ENCODE peak calls at places on chromosomes 5 and 9, in six cellular contexts. One of them, this sample, is unnamed.

GRCh38 chr5:136906545-136906944 is 541.2 kb upstream of the TRPC7 start:
- DNase-seq in IMR-90: no peak
- DNase-seq in neuronal stem cell: no peak
- DNase-seq in mesendoderm: peak; percentile 32
- DNase-seq in H1: no peak
- DNase-seq in trophoblast cell: no peak
- DNase-seq in this sample: no peak

GRCh38 chr5:76245571-76245970 is 157.5 kb upstream of the IQGAP2 start:
- DNase-seq in IMR-90: no peak
- DNase-seq in neuronal stem cell: no peak
- DNase-seq in mesendoderm: no peak
- DNase-seq in H1: no peak
- DNase-seq in trophoblast cell: no peak
- DNase-seq in this sample: no peak

GRCh38 chr9:119092125-119092524 is 277.1 kb downstream of the BRINP1 start:
- DNase-seq in IMR-90: no peak
- DNase-seq in neuronal stem cell: no peak
- DNase-seq in mesendoderm: no peak
- DNase-seq in H1: no peak
- DNase-seq in trophoblast cell: no peak
- DNase-seq in this sample: no peak

GRCh38 chr5:61910771-61911170 is 395.2 kb upstream of the KIF2A start:
- DNase-seq in IMR-90: no peak
- DNase-seq in neuronal stem cell: no peak
- DNase-seq in mesendoderm: no peak
- DNase-seq in H1: no peak
- DNase-seq in trophoblast cell: no peak
- DNase-seq in this sample: no peak

GRCh38 chr5:56532411-56532935 is 282.9 kb upstream of the MAP3K1 start:
- DNase-seq in IMR-90: no peak
- DNase-seq in neuronal stem cell: no peak
- DNase-seq in mesendoderm: no peak
- DNase-seq in H1: no peak
- DNase-seq in trophoblast cell: no peak
- DNase-seq in this sample: peak; percentile 47

GRCh38 chr5:6573651-6574101 is 59.2 kb downstream of the NSUN2 start:
- DNase-seq in IMR-90: no peak
- DNase-seq in neuronal stem cell: no peak
- DNase-seq in mesendoderm: peak; percentile 26
- DNase-seq in H1: no peak
- DNase-seq in trophoblast cell: no peak
- DNase-seq in this sample: no peak

GRCh38 chr5:135877570-135878155 is 18.0 kb downstream of the IL9 start:
- DNase-seq in IMR-90: no peak
- DNase-seq in neuronal stem cell: no peak
- DNase-seq in mesendoderm: peak; percentile 88
- DNase-seq in H1: no peak
- DNase-seq in trophoblast cell: no peak
- DNase-seq in this sample: no peak

GRCh38 chr5:31378838-31379237 is 153.1 kb downstream of the DROSHA start:
- DNase-seq in IMR-90: peak; percentile 71
- DNase-seq in neuronal stem cell: no peak
- DNase-seq in mesendoderm: no peak
- DNase-seq in H1: no peak
- DNase-seq in trophoblast cell: no peak
- DNase-seq in this sample: no peak

GRCh38 chr9:123660691-123661090 is 269.2 kb downstream of the DENND1A start:
- DNase-seq in IMR-90: no peak
- DNase-seq in neuronal stem cell: no peak
- DNase-seq in mesendoderm: no peak
- DNase-seq in H1: no peak
- DNase-seq in trophoblast cell: peak; percentile 78
- DNase-seq in this sample: no peak

GRCh38 chr9:34185778-34186551 is 7.1 kb downstream of the UBAP1 start:
- DNase-seq in IMR-90: peak; percentile 93
- DNase-seq in neuronal stem cell: no peak
- DNase-seq in mesendoderm: peak; percentile 63
- DNase-seq in H1: no peak
- DNase-seq in trophoblast cell: peak; percentile 72
- DNase-seq in this sample: peak; percentile 94

GRCh38 chr9:98805506-98806272 is 1.8 kb upstream of the GALNT12 start:
- DNase-seq in IMR-90: peak; percentile 86
- DNase-seq in neuronal stem cell: no peak
- DNase-seq in mesendoderm: no peak
- DNase-seq in H1: no peak
- DNase-seq in trophoblast cell: peak; percentile 87
- DNase-seq in this sample: peak; percentile 58

GRCh38 chr5:132054031-132054696 is 6.3 kb upstream of the IL3 start:
- DNase-seq in IMR-90: no peak
- DNase-seq in neuronal stem cell: no peak
- DNase-seq in mesendoderm: no peak
- DNase-seq in H1: no peak
- DNase-seq in trophoblast cell: no peak
- DNase-seq in this sample: no peak

GRCh38 chr5:177432143-177432904 is 5.8 kb downstream of the GRK6 start:
- DNase-seq in IMR-90: no peak
- DNase-seq in neuronal stem cell: no peak
- DNase-seq in mesendoderm: no peak
- DNase-seq in H1: no peak
- DNase-seq in trophoblast cell: no peak
- DNase-seq in this sample: no peak

GRCh38 chr9:33022303-33022702 is 2.8 kb upstream of the DNAJA1 start:
- DNase-seq in IMR-90: no peak
- DNase-seq in neuronal stem cell: no peak
- DNase-seq in mesendoderm: no peak
- DNase-seq in H1: no peak
- DNase-seq in trophoblast cell: no peak
- DNase-seq in this sample: no peak

GRCh38 chr5:27475063-27475462 is 436.7 kb upstream of the CDH9 start:
- DNase-seq in IMR-90: no peak
- DNase-seq in neuronal stem cell: no peak
- DNase-seq in mesendoderm: peak; percentile 22
- DNase-seq in H1: no peak
- DNase-seq in trophoblast cell: no peak
- DNase-seq in this sample: no peak
- H3K4me3 ChIP-seq in IMR-90: no peak overlapping the region
- H3K4me3 ChIP-seq in neuronal stem cell: no peak overlapping the region
- H3K4me3 ChIP-seq in mesendoderm: no peak overlapping the region
- H3K4me3 ChIP-seq in H1: peak overlapping the region; percentile 97
- H3K4me3 ChIP-seq in trophoblast cell: no peak overlapping the region
- H3K4me3 ChIP-seq in this sample: no peak overlapping the region

GRCh38 chr9:73745598-73745997 is 593.9 kb downstream of the ANXA1 start:
- DNase-seq in IMR-90: no peak
- DNase-seq in neuronal stem cell: no peak
- DNase-seq in mesendoderm: no peak
- DNase-seq in H1: no peak
- DNase-seq in trophoblast cell: no peak
- DNase-seq in this sample: no peak

GRCh38 chr9:73741316-73741715 is 589.7 kb downstream of the ANXA1 start:
- DNase-seq in IMR-90: no peak
- DNase-seq in neuronal stem cell: no peak
- DNase-seq in mesendoderm: no peak
- DNase-seq in H1: no peak
- DNase-seq in trophoblast cell: no peak
- DNase-seq in this sample: no peak

GRCh38 chr9:73742412-73742811 is 590.7 kb downstream of the ANXA1 start:
- DNase-seq in IMR-90: no peak
- DNase-seq in neuronal stem cell: no peak
- DNase-seq in mesendoderm: no peak
- DNase-seq in H1: no peak
- DNase-seq in trophoblast cell: no peak
- DNase-seq in this sample: no peak

GRCh38 chr9:73738741-73739530 is 587.3 kb downstream of the ANXA1 start:
- DNase-seq in IMR-90: no peak
- DNase-seq in neuronal stem cell: no peak
- DNase-seq in mesendoderm: no peak
- DNase-seq in H1: no peak
- DNase-seq in trophoblast cell: no peak
- DNase-seq in this sample: no peak

GRCh38 chr9:73743826-73744225 is 592.2 kb downstream of the ANXA1 start:
- DNase-seq in IMR-90: no peak
- DNase-seq in neuronal stem cell: no peak
- DNase-seq in mesendoderm: no peak
- DNase-seq in H1: no peak
- DNase-seq in trophoblast cell: no peak
- DNase-seq in this sample: no peak
- H3K27ac ChIP-seq in IMR-90: no peak overlapping the region
- H3K27ac ChIP-seq in neuronal stem cell: no peak overlapping the region
- H3K27ac ChIP-seq in mesendoderm: no peak overlapping the region
- H3K27ac ChIP-seq in H1: no peak overlapping the region
- H3K27ac ChIP-seq in trophoblast cell: no peak overlapping the region
- H3K27ac ChIP-seq in this sample: no peak overlapping the region

GRCh38 chr5:121408778-121409177 is 442.9 kb upstream of the FTMT start:
- DNase-seq in IMR-90: no peak
- DNase-seq in neuronal stem cell: no peak
- DNase-seq in mesendoderm: no peak
- DNase-seq in H1: no peak
- DNase-seq in trophoblast cell: no peak
- DNase-seq in this sample: no peak
- H4K8ac ChIP-seq in IMR-90: no peak overlapping the region
- H4K8ac ChIP-seq in neuronal stem cell: no peak overlapping the region
- H4K8ac ChIP-seq in mesendoderm: no peak overlapping the region
- H4K8ac ChIP-seq in H1: no peak overlapping the region
- H4K8ac ChIP-seq in trophoblast cell: no peak overlapping the region
- H4K8ac ChIP-seq in this sample: no peak overlapping the region

DNA sequence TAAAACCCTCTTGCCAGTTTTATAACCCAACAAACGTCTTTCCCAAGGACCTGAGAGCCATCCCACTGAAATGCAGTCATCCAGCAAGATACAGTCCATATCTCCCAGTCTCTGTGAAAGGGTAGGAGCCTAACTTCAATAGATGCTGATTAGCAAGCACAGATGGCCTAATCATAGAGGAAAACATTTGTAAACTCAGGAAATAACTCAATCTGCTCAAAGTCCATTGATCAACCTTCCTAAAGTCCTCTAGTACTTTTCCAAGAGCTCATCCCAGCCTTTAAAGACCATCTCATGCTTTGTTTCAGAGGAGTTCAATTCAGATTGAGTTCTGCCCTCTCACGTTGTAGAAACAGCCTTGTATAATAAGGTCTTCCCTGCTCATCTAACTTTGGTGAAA is 324.2 kb downstream of the MRPS30 start:
- DNase-seq in IMR-90: no peak
- DNase-seq in neuronal stem cell: no peak
- DNase-seq in mesendoderm: peak; percentile 8
- DNase-seq in H1: no peak
- DNase-seq in trophoblast cell: no peak
- DNase-seq in this sample: no peak
- H3K4me3 ChIP-seq in IMR-90: no peak overlapping the region
- H3K4me3 ChIP-seq in neuronal stem cell: no peak overlapping the region
- H3K4me3 ChIP-seq in mesendoderm: no peak overlapping the region
- H3K4me3 ChIP-seq in H1: no peak overlapping the region
- H3K4me3 ChIP-seq in trophoblast cell: no peak overlapping the region
- H3K4me3 ChIP-seq in this sample: no peak overlapping the region

GRCh38 chr5:33283243-33283642 is 157.5 kb upstream of the TARS1 start:
- DNase-seq in IMR-90: no peak
- DNase-seq in neuronal stem cell: no peak
- DNase-seq in mesendoderm: no peak
- DNase-seq in H1: no peak
- DNase-seq in trophoblast cell: no peak
- DNase-seq in this sample: no peak

GRCh38 chr5:33284681-33285080 is 156.1 kb upstream of the TARS1 start:
- DNase-seq in IMR-90: peak; percentile 15
- DNase-seq in neuronal stem cell: no peak
- DNase-seq in mesendoderm: no peak
- DNase-seq in H1: no peak
- DNase-seq in trophoblast cell: no peak
- DNase-seq in this sample: no peak

GRCh38 chr5:33282696-33283095 is 158.1 kb upstream of the TARS1 start:
- DNase-seq in IMR-90: no peak
- DNase-seq in neuronal stem cell: no peak
- DNase-seq in mesendoderm: no peak
- DNase-seq in H1: no peak
- DNase-seq in trophoblast cell: no peak
- DNase-seq in this sample: no peak

GRCh38 chr5:33282157-33282556 is 158.6 kb upstream of the TARS1 start:
- DNase-seq in IMR-90: no peak
- DNase-seq in neuronal stem cell: no peak
- DNase-seq in mesendoderm: no peak
- DNase-seq in H1: no peak
- DNase-seq in trophoblast cell: no peak
- DNase-seq in this sample: no peak

DNA sequence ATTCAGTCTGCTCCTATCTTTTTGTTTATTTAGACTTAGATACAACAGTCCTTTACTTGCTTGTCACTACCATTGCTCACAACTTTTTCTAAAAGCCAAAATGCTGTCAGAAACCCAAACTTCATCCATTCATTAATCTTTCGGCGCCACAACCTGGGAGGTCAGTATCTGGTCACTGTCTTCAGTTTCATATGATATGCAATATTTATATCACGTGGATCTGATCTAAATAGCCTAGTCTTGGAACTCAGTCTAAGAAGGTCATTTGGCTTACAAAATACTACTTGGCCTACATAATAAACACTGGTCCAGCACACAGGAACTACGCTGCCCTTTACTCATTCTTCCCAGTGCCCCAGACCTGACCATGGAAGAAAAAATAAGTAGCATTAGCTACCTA is 159.3 kb upstream of the TARS1 start:
- DNase-seq in IMR-90: peak; percentile 55
- DNase-seq in neuronal stem cell: no peak
- DNase-seq in mesendoderm: no peak
- DNase-seq in H1: no peak
- DNase-seq in trophoblast cell: no peak
- DNase-seq in this sample: peak; percentile 58
- H3K27ac ChIP-seq in IMR-90: peak overlapping the region; percentile 37
- H3K27ac ChIP-seq in neuronal stem cell: no peak overlapping the region
- H3K27ac ChIP-seq in mesendoderm: no peak overlapping the region
- H3K27ac ChIP-seq in H1: no peak overlapping the region
- H3K27ac ChIP-seq in trophoblast cell: no peak overlapping the region
- H3K27ac ChIP-seq in this sample: no peak overlapping the region

GRCh38 chr5:23627976-23628375 is 120.6 kb downstream of the PRDM9 start:
- DNase-seq in IMR-90: no peak
- DNase-seq in neuronal stem cell: no peak
- DNase-seq in mesendoderm: no peak
- DNase-seq in H1: no peak
- DNase-seq in trophoblast cell: no peak
- DNase-seq in this sample: no peak

DNA sequence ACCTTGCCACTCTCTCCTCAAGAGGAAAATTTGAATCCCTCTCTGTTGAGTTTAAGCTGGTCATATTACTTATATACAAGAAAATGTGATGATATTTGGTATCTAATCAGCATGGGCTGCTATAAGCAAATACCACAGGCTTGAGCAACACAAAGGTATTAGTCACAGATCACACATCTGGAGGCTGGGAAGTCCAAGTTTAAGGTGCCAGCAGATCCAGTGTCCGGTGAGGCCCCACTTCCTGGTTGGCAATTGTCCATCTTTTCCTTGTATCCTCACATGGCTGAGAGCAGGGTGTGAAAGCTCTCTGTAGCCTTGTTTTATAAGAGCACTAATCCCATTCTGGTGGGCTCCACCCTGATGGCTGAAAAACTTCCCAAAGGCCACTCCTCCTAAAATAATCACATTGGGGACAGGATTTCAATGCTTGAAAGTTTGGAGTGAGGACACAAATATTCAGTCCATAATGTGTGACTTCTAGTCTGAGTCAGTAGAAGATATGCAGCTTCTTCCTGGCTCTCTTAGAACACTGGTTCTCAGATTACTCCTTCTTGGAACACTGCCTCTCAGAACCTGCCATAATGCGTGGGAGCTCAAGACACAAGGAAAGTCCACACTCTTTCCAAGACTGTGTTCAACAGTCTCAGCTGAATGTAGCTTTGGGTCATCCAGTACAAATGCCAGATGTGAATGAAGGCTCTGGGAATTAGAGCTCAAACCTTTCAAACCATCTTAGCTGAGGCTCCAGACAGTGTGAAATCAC is 124.1 kb downstream of the PRDM9 start:
- DNase-seq in IMR-90: peak; percentile 1
- DNase-seq in neuronal stem cell: no peak
- DNase-seq in mesendoderm: no peak
- DNase-seq in H1: no peak
- DNase-seq in trophoblast cell: peak; percentile 45
- DNase-seq in this sample: peak; percentile 25
- H4K8ac ChIP-seq in IMR-90: no peak overlapping the region
- H4K8ac ChIP-seq in neuronal stem cell: no peak overlapping the region
- H4K8ac ChIP-seq in mesendoderm: no peak overlapping the region
- H4K8ac ChIP-seq in H1: no peak overlapping the region
- H4K8ac ChIP-seq in trophoblast cell: no peak overlapping the region
- H4K8ac ChIP-seq in this sample: no peak overlapping the region